ENCODE peak calls at places on chromosome 18, in seven cellular contexts. L is EL; S is lower leg skin; X is T-helper 1 cell; H is erythroblast; C is NCI-H2107; W is stimulated activated CD4-positive, alpha-beta T cell treated with anti-CD3 and anti-CD28 coated beads, Interleukin-4, amount 100 ng/mL, for 48 hours. U is an unnamed sample.

GRCh38 chr18:23248826-23249225 is 113.5 kb downstream of the CABLES1 start:
- DNase-seq in L (no peak), S (no peak), X (no peak), H (no peak), C (no peak), W (no peak), U (no peak)

GRCh38 chr18:40866013-40866644 is 1088.9 kb upstream of the PIK3C3 start:
- DNase-seq in L (no peak), S (no peak), X (no peak), H (peak), C (no peak), W (no peak), U (no peak)

GRCh38 chr18:76699923-76700322 is 122.4 kb upstream of the ZNF236 start:
- DNase-seq in L (no peak), S (no peak), X (no peak), H (no peak), C (no peak), W (no peak), U (no peak)

GRCh38 chr18:39389800-39390379 is 1824.3 kb upstream of the CELF4 start:
- DNase-seq in L (peak), S (no peak), X (no peak), H (no peak), C (no peak), W (no peak), U (no peak)

GRCh38 chr18:8942021-8942908 is 160.2 kb upstream of the NDUFV2 start:
- DNase-seq in L (no peak), S (no peak), X (no peak), H (no peak), C (no peak), W (no peak), U (no peak)

GRCh38 chr18:26008619-26009018 is 81.8 kb downstream of the SS18 start:
- DNase-seq in L (no peak), S (no peak), X (no peak), H (peak), C (no peak), W (no peak), U (no peak)

GRCh38 chr18:47800192-47800591 is 130.3 kb downstream of the SMAD2 start:
- DNase-seq in L (no peak), S (no peak), X (no peak), H (no peak), C (no peak), W (no peak), U (no peak)

GRCh38 chr18:27185025-27185763 is at the start of gene CHST9:
- DNase-seq in L (no peak), S (no peak), X (no peak), H (no peak), C (no peak), W (no peak), U (no peak)